ENCODE peak calls at places on chromosomes 7 and 10, in four cellular contexts. I is HepG2, D is A549, Y is GM12878. T is an unnamed sample.

GRCh38 chr10:61842755-61843497 is 58.6 kb upstream of the ARID5B start:
- DNase-seq in Y (no peak), D (no peak), I (no peak), T (no peak)

GRCh38 chr10:3740157-3740871 is 44.7 kb downstream of the KLF6 start:
- DNase-seq in Y (no peak), D (peak; percentile 78), I (peak; percentile 98), T (no peak)

GRCh38 chr10:118337356-118337755 is 4.8 kb downstream of the FAM204A start:
- DNase-seq in I (no peak), D (no peak), Y (no peak), T (no peak)

GRCh38 chr7:4725014-4725951 is 43.2 kb downstream of the FOXK1 start:
- DNase-seq in Y (no peak), I (peak; percentile 74), D (peak; percentile 72), T (peak; percentile 73)

GRCh38 chr7:17234398-17235021 is 63.9 kb upstream of the AHR start:
- DNase-seq in Y (peak; percentile 74), I (peak; percentile 32), D (peak; percentile 65), T (no peak)

GRCh38 chr10:108521827-108522503 is 1357.5 kb upstream of the SORCS1 start:
- DNase-seq in I (no peak), Y (no peak), D (no peak), T (no peak)

GRCh38 chr10:32109603-32110002 is 53.4 kb upstream of the KIF5B start:
- DNase-seq in D (no peak), I (no peak), Y (no peak), T (no peak)

GRCh38 chr10:29039659-29040309 is 249.1 kb upstream of the LYZL1 start:
- DNase-seq in I (no peak), Y (no peak), D (no peak), T (no peak)

GRCh38 chr7:85055906-85056305 is 130.9 kb downstream of the SEMA3D start:
- DNase-seq in D (no peak), Y (no peak), I (no peak), T (no peak)

GRCh38 chr7:138009350-138009653 is 7.4 kb upstream of the CREB3L2 start:
- DNase-seq in Y (no peak), I (no peak), D (no peak), T (no peak)

GRCh38 chr7:139873593-139874374 is 44.7 kb downstream of the TBXAS1 start:
- DNase-seq in D (no peak), Y (no peak), I (no peak), T (no peak)

GRCh38 chr7:139871276-139871675 is 42.2 kb downstream of the TBXAS1 start:
- DNase-seq in Y (no peak), D (no peak), I (no peak), T (no peak)

GRCh38 chr7:139876622-139877283 is 47.7 kb downstream of the TBXAS1 start:
- DNase-seq in D (no peak), I (no peak), Y (no peak), T (no peak)

GRCh38 chr7:139871820-139872219 is 42.8 kb downstream of the TBXAS1 start:
- DNase-seq in I (no peak), D (no peak), Y (no peak), T (no peak)

GRCh38 chr7:139875821-139876241 is 46.8 kb downstream of the TBXAS1 start:
- DNase-seq in Y (peak; percentile 15), D (no peak), I (no peak), T (no peak)
- TF ChIP-seq CHD2 in Y (no peak), D (no peak), I (no peak), T (no peak)

GRCh38 chr7:35694161-35694783 is 663 bp downstream of the HERPUD2 start:
- DNase-seq in I (no peak), D (no peak), Y (no peak), T (peak; percentile 85)
- TF ChIP-seq PBX3 in I (no peak), D (no peak), Y (no peak), T (no peak)

DNA sequence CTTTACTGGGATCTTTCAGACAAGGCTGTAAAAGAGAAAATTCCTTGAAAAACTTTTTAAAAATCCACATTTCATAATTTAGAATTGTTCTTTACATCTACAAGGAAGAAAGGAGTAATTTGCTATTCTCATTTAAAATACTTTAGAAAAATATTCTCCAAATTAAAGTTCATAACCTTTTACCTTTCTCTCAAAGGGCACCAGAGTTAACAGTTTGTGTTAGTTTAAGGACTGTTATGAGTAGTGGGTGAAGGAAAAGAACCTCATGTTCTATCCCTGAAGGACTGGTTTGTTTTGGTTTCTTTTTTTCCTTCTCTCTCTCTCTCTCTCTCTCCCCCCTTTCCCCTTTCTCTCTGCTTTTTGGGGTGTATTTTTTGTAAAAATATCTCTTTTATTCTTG is 4.1 kb downstream of the AGMO start:
- DNase-seq in Y (no peak), D (no peak), I (no peak), T (no peak)
- TF ChIP-seq CHD2 in Y (no peak), D (no peak), I (no peak), T (no peak)

DNA sequence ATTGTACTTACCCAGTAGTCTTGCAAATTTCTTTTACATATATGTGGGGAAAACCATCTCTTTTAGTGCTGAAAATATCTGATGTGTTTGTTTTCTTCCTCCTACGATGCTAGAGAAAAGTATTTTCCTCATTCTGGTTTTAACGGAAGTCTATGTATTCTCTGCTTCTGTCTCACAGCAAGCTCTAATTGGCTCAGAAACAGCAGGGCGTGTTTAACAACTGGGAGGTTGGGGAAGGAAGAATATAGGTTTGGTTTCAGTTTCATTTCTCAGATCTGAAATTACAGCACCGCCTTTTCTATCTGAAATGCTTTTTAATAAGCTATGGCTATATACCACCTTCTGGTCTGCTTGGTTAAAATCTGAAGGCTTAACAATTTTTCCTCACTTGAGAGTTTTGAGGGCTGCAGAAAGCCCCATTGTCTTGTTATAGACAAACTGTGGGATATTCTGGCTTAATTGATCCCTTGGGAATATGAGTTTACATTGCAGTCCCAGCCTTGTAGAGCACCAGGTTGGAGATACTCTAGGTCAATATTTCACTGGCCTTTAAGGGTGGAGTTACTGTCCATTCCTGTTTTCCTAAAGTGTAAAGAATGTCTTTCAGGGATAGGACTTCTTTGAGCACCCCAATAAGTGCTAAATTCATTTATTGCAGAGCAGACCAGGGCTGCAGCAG is at the start of gene SAMD9:
- DNase-seq in I (peak; percentile 42), D (peak; percentile 73), Y (peak; percentile 77), T (peak; percentile 51)
- TF ChIP-seq PBX3 in I (no peak), D (no peak), Y (no peak), T (no peak)

GRCh38 chr10:43255644-43256431 is 11.0 kb downstream of the RASGEF1A start:
- DNase-seq in I (peak; percentile 24), D (peak; percentile 69), Y (no peak), T (peak; percentile 82)

GRCh38 chr10:43254199-43254730 is 12.6 kb downstream of the RASGEF1A start:
- DNase-seq in D (no peak), I (no peak), Y (no peak), T (peak; percentile 30)

GRCh38 chr10:43253461-43254198 is 13.2 kb downstream of the RASGEF1A start:
- DNase-seq in I (no peak), Y (no peak), D (no peak), T (peak; percentile 26)

GRCh38 chr10:43256531-43257209 is 10.2 kb downstream of the RASGEF1A start:
- DNase-seq in D (no peak), Y (no peak), I (no peak), T (no peak)

GRCh38 chr10:43254881-43255643 is 11.8 kb downstream of the RASGEF1A start:
- DNase-seq in Y (no peak), I (no peak), D (no peak), T (peak; percentile 28)
- TF ChIP-seq CHD2 in Y (no peak), I (no peak), D (no peak), T (no peak)

GRCh38 chr7:11604505-11604904 is 227.5 kb downstream of the THSD7A start:
- DNase-seq in I (no peak), D (no peak), Y (no peak), T (no peak)
- TF ChIP-seq PBX3 in I (no peak), D (no peak), Y (no peak), T (no peak)

GRCh38 chr7:78218051-78218450 is 419.5 kb downstream of the PHTF2 start:
- DNase-seq in I (no peak), Y (no peak), D (no peak), T (no peak)
- TF ChIP-seq CHD2 in I (no peak), Y (no peak), D (no peak), T (no peak)

DNA sequence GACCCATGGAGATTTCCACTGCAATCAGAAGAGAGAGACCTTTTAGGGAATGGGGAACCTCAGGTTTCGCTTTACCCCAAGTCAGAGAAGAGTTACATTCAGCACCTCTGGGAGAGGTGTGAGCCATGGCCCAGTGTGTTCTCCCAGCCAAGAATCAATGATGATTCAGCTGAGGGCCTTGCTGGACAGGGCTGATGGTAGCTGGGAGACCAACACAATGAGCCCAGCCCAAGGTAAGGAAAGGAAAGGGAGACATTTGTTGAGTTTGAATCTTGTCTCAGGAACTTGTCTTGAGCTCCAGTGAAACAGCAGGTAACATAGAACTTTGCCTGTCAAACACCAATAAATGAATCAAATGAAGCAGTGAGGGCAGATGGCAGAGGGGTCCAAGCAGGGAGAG is 14.0 kb upstream of the PPIA start:
- DNase-seq in D (no peak), I (no peak), Y (no peak), T (no peak)
- TF ChIP-seq PBX3 in D (no peak), I (no peak), Y (no peak), T (no peak)